ENCODE peak calls at places on chromosomes 7 and 10, in four cellular contexts. C is K562, N is SK-N-SH, Y is HepG2. L is an unnamed sample.

GRCh38 chr7:157432541-157432956 is 95.7 kb downstream of the DNAJB6 start:
- DNase-seq in C (peak; percentile 84), N (peak; percentile 81), Y (no peak), L (peak; percentile 77)

GRCh38 chr10:62584216-62584615 is 210.0 kb downstream of the ZNF365 start:
- DNase-seq in C (no peak), N (no peak), Y (no peak), L (no peak)

GRCh38 chr7:85851571-85852193 is 664.8 kb upstream of the SEMA3D start:
- DNase-seq in C (peak; percentile 12), N (peak; percentile 31), Y (peak; percentile 16), L (no peak)

GRCh38 chr10:132687181-132687892 is 98.6 kb downstream of the NKX6-2 start:
- DNase-seq in C (no peak), N (no peak), Y (no peak), L (peak; percentile 8)

GRCh38 chr7:44145969-44146897 is 5.1 kb upstream of the MYL7 start:
- DNase-seq in C (peak; percentile 90), N (peak; percentile 99), Y (no peak), L (peak; percentile 95)

GRCh38 chr7:73329861-73330581 is 2.1 kb downstream of the FKBP6 start:
- DNase-seq in C (no peak), N (peak; percentile 35), Y (no peak), L (no peak)

GRCh38 chr10:5418584-5418983 is 6.2 kb downstream of the NET1 start:
- DNase-seq in C (no peak), N (no peak), Y (no peak), L (no peak)

GRCh38 chr7:94679341-94679740 is 23.4 kb upstream of the SGCE start:
- DNase-seq in C (no peak), N (no peak), Y (no peak), L (no peak)

GRCh38 chr7:135684699-135685098 is 22.4 kb downstream of the STMP1 start:
- DNase-seq in C (no peak), N (no peak), Y (no peak), L (no peak)

GRCh38 chr7:820341-820740 is 11.9 kb upstream of the SUN1 start:
- DNase-seq in C (no peak), N (no peak), Y (no peak), L (no peak)

GRCh38 chr10:77111611-77112550 is 525.7 kb downstream of the KCNMA1 start:
- DNase-seq in C (peak; percentile 58), N (peak; percentile 76), Y (peak; percentile 60), L (no peak)

GRCh38 chr7:131556055-131556911 is at the start of gene PODXL:
- DNase-seq in C (peak; percentile 81), N (peak; percentile 99), Y (no peak), L (peak; percentile 79)

GRCh38 chr10:24503627-24504320 is 219.9 kb downstream of the ARHGAP21 start:
- DNase-seq in C (peak; percentile 66), N (peak; percentile 63), Y (peak; percentile 63), L (peak; percentile 74)

GRCh38 chr7:148799893-148800545 is 84.1 kb downstream of the EZH2 start:
- DNase-seq in C (no peak), N (no peak), Y (no peak), L (peak; percentile 40)

GRCh38 chr10:44300666-44301649 is 83.9 kb downstream of the CXCL12 start:
- DNase-seq in C (no peak), N (peak; percentile 55), Y (no peak), L (no peak)

GRCh38 chr7:26399309-26399610 is 107.6 kb downstream of the SNX10 start:
- DNase-seq in C (peak; percentile 63), N (peak; percentile 83), Y (no peak), L (peak; percentile 22)
- TF ChIP-seq CTCF in C (peak; percentile 58), N (no peak), Y (peak; percentile 44), L (no peak)

DNA sequence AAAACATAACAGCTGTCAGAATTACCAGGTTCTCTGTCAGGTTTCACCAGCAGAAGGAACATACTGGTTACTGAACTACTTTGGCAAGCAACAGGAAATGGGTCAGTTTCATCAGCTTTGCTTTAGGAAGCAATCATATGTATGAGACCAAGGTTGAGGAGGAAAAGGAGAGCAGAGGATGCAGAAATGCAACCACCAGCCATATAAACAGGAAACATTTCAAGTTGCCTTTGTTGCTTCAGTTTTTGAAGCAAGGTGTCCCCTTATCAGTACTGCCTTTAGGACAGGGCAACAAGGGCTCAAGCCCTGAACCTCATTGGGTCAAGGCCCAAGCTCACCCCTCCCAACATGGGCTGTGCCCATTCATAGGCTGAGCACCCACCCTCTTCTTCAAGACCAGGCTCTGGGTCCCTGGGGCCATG is 10.2 kb downstream of the HIPK2 start:
- DNase-seq in C (no peak), N (no peak), Y (no peak), L (no peak)
- TF ChIP-seq FOXJ3 in C (no peak), N (no peak), Y (no peak), L (no peak)

GRCh38 chr7:87004956-87005355 is 54.5 kb downstream of the ELAPOR2 start:
- DNase-seq in C (no peak), N (no peak), Y (no peak), L (no peak)

GRCh38 chr7:87000344-87000743 is 59.1 kb downstream of the ELAPOR2 start:
- DNase-seq in C (no peak), N (no peak), Y (no peak), L (no peak)

GRCh38 chr7:87007063-87007462 is 52.4 kb downstream of the ELAPOR2 start:
- DNase-seq in C (no peak), N (no peak), Y (no peak), L (no peak)

GRCh38 chr7:87001214-87001613 is 58.2 kb downstream of the ELAPOR2 start:
- DNase-seq in C (no peak), N (no peak), Y (no peak), L (no peak)

GRCh38 chr7:87003872-87004798 is 55.3 kb downstream of the ELAPOR2 start:
- DNase-seq in C (peak; percentile 86), N (peak; percentile 43), Y (no peak), L (no peak)
- TF ChIP-seq USF2 in C (peak; percentile 90), N (no peak), Y (no peak), L (no peak)

GRCh38 chr7:22980422-22980821 is 33.5 kb downstream of the HYCC1 start:
- DNase-seq in C (no peak), N (no peak), Y (no peak), L (no peak)

GRCh38 chr7:22983257-22983855 is 30.6 kb downstream of the HYCC1 start:
- DNase-seq in C (no peak), N (no peak), Y (no peak), L (no peak)

GRCh38 chr7:22979861-22980260 is 34.1 kb downstream of the HYCC1 start:
- DNase-seq in C (no peak), N (no peak), Y (no peak), L (no peak)

DNA sequence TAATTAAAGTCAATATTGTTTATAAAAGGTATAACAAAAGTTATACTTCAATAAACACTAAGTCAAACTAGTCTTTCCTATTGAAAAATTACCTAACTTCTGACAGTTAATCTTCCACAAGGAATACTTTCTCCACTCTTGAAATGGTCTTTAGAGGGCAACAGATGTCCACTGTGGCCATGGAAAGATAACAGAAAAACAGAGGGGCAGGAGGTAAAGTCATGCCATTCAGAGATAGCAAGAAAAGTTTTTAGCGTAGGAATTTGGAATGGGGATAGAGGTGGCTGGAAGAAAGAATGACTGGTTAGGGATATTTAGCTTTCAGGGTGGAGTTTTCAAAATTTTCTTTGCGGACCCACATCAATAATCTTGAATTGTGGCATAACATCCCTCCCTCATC is 34.7 kb downstream of the HYCC1 start:
- DNase-seq in C (peak; percentile 30), N (no peak), Y (no peak), L (no peak)
- TF ChIP-seq CTCF in C (no peak), N (no peak), Y (no peak), L (no peak)

DNA sequence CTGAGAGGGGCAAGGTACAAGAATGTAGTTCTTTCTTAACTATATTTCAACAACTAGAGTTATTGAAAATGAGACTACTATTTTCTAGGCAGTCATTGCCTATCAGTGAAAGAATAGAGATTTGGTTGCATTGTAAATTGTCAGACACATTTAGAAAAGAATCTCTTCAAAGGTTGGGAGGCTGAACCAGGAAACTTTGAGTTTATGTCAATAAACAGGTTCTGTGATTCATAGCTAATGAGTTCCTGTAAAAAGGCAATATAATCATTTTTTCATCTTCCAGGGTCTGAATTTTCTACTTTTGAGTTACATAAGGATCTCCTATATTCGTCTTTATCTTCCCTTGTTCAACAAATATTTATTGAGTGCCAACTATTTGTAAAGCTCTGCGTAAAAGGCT is 47.1 kb downstream of the MAGI2 start:
- DNase-seq in C (no peak), N (no peak), Y (peak; percentile 3), L (no peak)
- TF ChIP-seq FOXJ3 in C (no peak), N (no peak), Y (no peak), L (no peak)